ENCODE peak calls at places on chromosomes 6 and 20, in four cellular contexts. R is ascending aorta, G is tibial nerve, M is COR-L47. L is an unnamed sample.

GRCh38 chr6:10146723-10147451 is 268.0 kb downstream of the TFAP2A start:
- DNase-seq in R (no peak), G (no peak), M (no peak), L (peak; percentile 61)

GRCh38 chr6:141335889-141336288 is 796.8 kb upstream of the GJE1 start:
- DNase-seq in R (no peak), G (no peak), M (no peak), L (no peak)

GRCh38 chr20:34561661-34562060 is 3.1 kb downstream of the MAP1LC3A start:
- DNase-seq in R (no peak), G (no peak), M (no peak), L (no peak)

GRCh38 chr6:165049362-165049761 is 260.0 kb downstream of the C6orf118 start:
- DNase-seq in R (no peak), G (no peak), M (peak; percentile 1), L (peak; percentile 37)

GRCh38 chr20:7939663-7940062 is 595 bp downstream of the HAO1 start:
- DNase-seq in R (no peak), G (no peak), M (no peak), L (no peak)

GRCh38 chr6:7526755-7527154 is 14.7 kb upstream of the DSP start:
- DNase-seq in R (no peak), G (no peak), M (no peak), L (no peak)

GRCh38 chr6:142855877-142856606 is 88.9 kb downstream of the HIVEP2 start:
- DNase-seq in R (no peak), G (no peak), M (no peak), L (no peak)

GRCh38 chr20:2084703-2085102 is 16.9 kb upstream of the STK35 start:
- DNase-seq in R (no peak), G (no peak), M (no peak), L (no peak)

GRCh38 chr20:50447102-50447804 is 62.9 kb upstream of the PTPN1 start:
- DNase-seq in R (no peak), G (no peak), M (no peak), L (no peak)

GRCh38 chr6:150229775-150230561 is 87.1 kb downstream of the PPP1R14C start:
- DNase-seq in R (no peak), G (no peak), M (no peak), L (no peak)

GRCh38 chr6:16704706-16705402 is 56.4 kb downstream of the ATXN1 start:
- DNase-seq in R (no peak), G (no peak), M (no peak), L (no peak)

GRCh38 chr6:73152998-73153757 is 72.1 kb downstream of the KHDC1L start:
- DNase-seq in R (no peak), G (no peak), M (no peak), L (no peak)

GRCh38 chr6:35428421-35429149 is 23.6 kb upstream of the FANCE start:
- DNase-seq in R (no peak), G (no peak), M (no peak), L (no peak)

GRCh38 chr6:149223120-149223775 is 94.3 kb upstream of the TAB2 start:
- DNase-seq in R (no peak), G (no peak), M (no peak), L (no peak)